ENCODE peak calls at places on chromosomes 16 and 17, in seven cellular contexts. R is left lung, V is uterus, G is endothelial cell of umbilical vein, M is lower lobe of right lung, X is K562, Z is neural progenitor cell. N is an unnamed sample.
A peak's percentile ranks its signal among the peaks of the same experiment; 100 is the strongest.

GRCh38 chr16:59697746-59698145 is 963.6 kb upstream of the GOT2 start:
- DNase-seq in R (no peak), V (no peak), G (no peak), M (no peak), X (no peak), Z (no peak), N (no peak)

GRCh38 chr17:17073006-17073626 is 30.9 kb downstream of the MPRIP start:
- DNase-seq in R (no peak), V (peak; percentile 11), G (no peak), M (no peak), X (no peak), Z (no peak), N (no peak)

GRCh38 chr17:81200695-81201580 is 21.8 kb downstream of the CEP131 start:
- DNase-seq in R (no peak), V (no peak), G (peak; percentile 76), M (peak; percentile 63), X (peak; percentile 82), Z (peak; percentile 62), N (peak; percentile 78)

GRCh38 chr17:78250891-78251772 is 19.7 kb downstream of the TMEM235 start:
- DNase-seq in R (peak; percentile 99), V (peak; percentile 83), G (peak; percentile 78), M (peak; percentile 92), X (peak; percentile 93), Z (peak; percentile 95), N (peak; percentile 91)

GRCh38 chr16:81473969-81474959 is 29.7 kb downstream of the CMIP start:
- DNase-seq in R (no peak), V (no peak), G (no peak), M (no peak), X (no peak), Z (no peak), N (no peak)

GRCh38 chr17:44075598-44076293 is 5.2 kb downstream of the G6PC3 start:
- DNase-seq in R (no peak), V (no peak), G (no peak), M (peak; percentile 41), X (no peak), Z (no peak), N (no peak)

GRCh38 chr16:66979011-66979717 is 9.2 kb upstream of the CES4A start:
- DNase-seq in R (no peak), V (peak; percentile 31), G (no peak), M (peak; percentile 76), X (peak; percentile 37), Z (no peak), N (peak; percentile 74)

GRCh38 chr16:56102159-56102798 is 89.0 kb upstream of the GNAO1 start:
- DNase-seq in R (no peak), V (peak; percentile 44), G (no peak), M (no peak), X (no peak), Z (peak; percentile 26), N (peak; percentile 57)

GRCh38 chr17:57636985-57637667 is 108.0 kb downstream of the CCDC182 start:
- DNase-seq in R (no peak), V (no peak), G (no peak), M (no peak), X (no peak), Z (no peak), N (no peak)

GRCh38 chr17:49005140-49005539 is 8.0 kb downstream of the IGF2BP1 start:
- DNase-seq in R (no peak), V (no peak), G (no peak), M (no peak), X (no peak), Z (no peak), N (no peak)

GRCh38 chr17:49914664-49915063 is 54.3 kb upstream of the DLX4 start:
- DNase-seq in R (no peak), V (no peak), G (no peak), M (no peak), X (no peak), Z (no peak), N (no peak)

GRCh38 chr16:63596716-63597115 is 1525.1 kb downstream of the CDH11 start:
- DNase-seq in R (no peak), V (no peak), G (no peak), M (no peak), X (no peak), Z (no peak), N (no peak)

GRCh38 chr16:3861808-3862451 is 18.6 kb downstream of the CREBBP start:
- DNase-seq in R (peak; percentile 85), V (no peak), G (peak; percentile 64), M (no peak), X (peak; percentile 78), Z (peak; percentile 51), N (peak; percentile 71)

GRCh38 chr17:37358098-37358829 is 17.5 kb upstream of the C17orf78 start:
- DNase-seq in R (peak; percentile 75), V (peak; percentile 47), G (peak; percentile 78), M (peak; percentile 61), X (peak; percentile 80), Z (peak; percentile 95), N (peak; percentile 56)

GRCh38 chr16:2507052-2507678 is 6.6 kb upstream of the ATP6V0C start:
- DNase-seq in R (peak; percentile 87), V (no peak), G (no peak), M (peak; percentile 80), X (no peak), Z (no peak), N (no peak)

GRCh38 chr16:47079883-47080282 is 63.9 kb downstream of the NETO2 start:
- DNase-seq in R (no peak), V (no peak), G (no peak), M (no peak), X (no peak), Z (peak; percentile 47), N (no peak)

GRCh38 chr17:5380491-5381135 is 38.8 kb downstream of the NUP88 start:
- DNase-seq in R (no peak), V (no peak), G (no peak), M (no peak), X (peak; percentile 7), Z (no peak), N (peak; percentile 6)
- H3K4me3 ChIP-seq in R (no peak overlapping the region), V (no peak overlapping the region), G (no peak overlapping the region), M (no peak overlapping the region), X (no peak overlapping the region), Z (no peak overlapping the region), N (no peak overlapping the region)

GRCh38 chr16:13039526-13039925 is 138.1 kb downstream of the SHISA9 start:
- DNase-seq in R (no peak), V (no peak), G (no peak), M (no peak), X (no peak), Z (no peak), N (no peak)

GRCh38 chr16:13041646-13042045 is 140.2 kb downstream of the SHISA9 start:
- DNase-seq in R (no peak), V (no peak), G (no peak), M (no peak), X (no peak), Z (no peak), N (no peak)

GRCh38 chr16:13041180-13041579 is 139.8 kb downstream of the SHISA9 start:
- DNase-seq in R (no peak), V (no peak), G (no peak), M (no peak), X (no peak), Z (peak; percentile 63), N (no peak)

GRCh38 chr16:13036600-13036999 is 135.2 kb downstream of the SHISA9 start:
- DNase-seq in R (no peak), V (no peak), G (peak; percentile 13), M (no peak), X (peak; percentile 55), Z (peak; percentile 90), N (peak; percentile 34)

GRCh38 chr16:13038591-13038990 is 137.2 kb downstream of the SHISA9 start:
- DNase-seq in R (no peak), V (no peak), G (no peak), M (no peak), X (no peak), Z (no peak), N (no peak)
- H3K36me3 ChIP-seq in R (no peaks in the 10 kb centered on the region), V (no peaks in the 10 kb centered on the region), G (no peaks in the 10 kb centered on the region), M (no peaks in the 10 kb centered on the region), X (no peaks in the 10 kb centered on the region), Z (no peaks in the 10 kb centered on the region), N (no peaks in the 10 kb centered on the region)

GRCh38 chr17:82753516-82753915 is 1.7 kb downstream of the TBCD start:
- DNase-seq in R (no peak), V (no peak), G (no peak), M (peak; percentile 35), X (no peak), Z (no peak), N (no peak)

GRCh38 chr17:82753201-82753464 is 1.3 kb downstream of the TBCD start:
- DNase-seq in R (no peak), V (no peak), G (no peak), M (no peak), X (peak; percentile 34), Z (no peak), N (no peak)

GRCh38 chr17:82756166-82756565 is 4.3 kb downstream of the TBCD start:
- DNase-seq in R (no peak), V (no peak), G (no peak), M (peak; percentile 12), X (no peak), Z (no peak), N (no peak)

GRCh38 chr17:82752371-82753200 is 721 bp downstream of the TBCD start:
- DNase-seq in R (peak; percentile 85), V (no peak), G (peak; percentile 40), M (peak; percentile 56), X (peak; percentile 58), Z (peak; percentile 53), N (peak; percentile 22)

DNA sequence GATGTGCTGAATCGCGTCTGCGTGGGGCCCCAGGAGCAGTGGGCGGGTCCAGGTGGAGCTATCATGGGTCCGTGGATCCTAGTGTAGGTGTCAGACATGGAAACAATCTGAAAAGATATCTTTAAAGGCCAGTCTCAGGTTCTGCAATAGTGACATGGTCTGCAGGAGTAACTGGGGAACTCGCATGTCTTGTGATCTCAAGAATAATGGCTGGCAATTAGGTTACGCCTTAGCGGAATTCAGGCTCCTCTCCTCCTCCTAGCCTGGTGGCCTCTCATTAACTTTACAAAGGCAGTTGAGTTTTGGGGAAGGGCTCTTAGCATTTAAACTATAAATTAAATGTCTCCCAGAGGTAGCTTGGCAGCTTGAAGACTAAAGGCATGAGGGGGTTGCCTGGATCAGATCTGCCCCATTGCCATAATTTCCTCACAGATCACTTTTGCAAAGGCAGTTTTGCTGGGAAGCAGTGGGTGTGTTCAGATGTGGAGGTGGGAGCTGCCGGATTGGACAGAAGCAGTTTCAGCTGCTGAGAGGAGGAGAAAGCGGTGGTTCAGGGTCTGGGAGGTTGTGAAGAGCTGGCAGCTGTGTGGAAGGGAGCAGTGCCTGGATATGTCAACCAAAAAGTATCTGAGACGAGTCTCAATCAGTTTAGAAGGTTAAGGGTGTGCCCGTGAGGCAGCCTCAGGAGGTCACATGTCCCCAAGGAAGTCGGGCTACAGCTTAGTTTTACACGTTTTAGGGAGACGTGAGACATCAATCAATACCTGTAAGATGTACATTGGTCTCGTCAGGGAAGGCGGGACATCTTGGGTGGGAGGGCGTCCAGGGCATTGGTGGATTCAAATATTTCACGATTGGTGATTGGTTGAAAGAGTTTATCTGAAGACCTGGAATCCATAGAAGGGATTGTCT is 2.7 kb downstream of the TBCD start:
- DNase-seq in R (no peak), V (no peak), G (no peak), M (peak; percentile 24), X (peak; percentile 83), Z (peak; percentile 67), N (peak; percentile 45)
- H3K4me3 ChIP-seq in R (no peak overlapping the region), V (no peak overlapping the region), G (no peak overlapping the region), M (no peak overlapping the region), X (peak overlapping the region; percentile 23), Z (peak overlapping the region; percentile 23), N (no peak overlapping the region)

DNA sequence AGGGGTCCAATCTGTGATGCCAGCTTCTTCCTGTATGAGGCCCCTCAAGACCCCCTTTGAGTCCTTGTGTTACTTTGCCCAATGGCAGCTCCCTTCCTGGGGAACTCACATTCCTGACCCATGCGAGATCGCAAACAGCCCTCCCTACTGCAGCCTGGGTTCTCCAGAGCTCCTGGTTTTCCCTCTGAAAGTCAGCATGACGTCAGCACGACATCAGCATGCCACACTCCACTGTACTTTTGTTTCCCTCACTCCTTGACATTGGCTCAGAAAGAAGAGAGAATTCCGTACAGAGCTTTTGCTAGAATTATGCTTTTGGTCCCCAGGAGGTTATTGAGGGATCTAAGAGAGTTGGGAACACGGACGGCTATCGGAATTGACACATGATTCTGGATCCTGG is 168.1 kb upstream of the PIRT start:
- DNase-seq in R (no peak), V (no peak), G (no peak), M (no peak), X (no peak), Z (no peak), N (no peak)
- H3K36me3 ChIP-seq in R (no peaks in the 10 kb centered on the region), V (no peaks in the 10 kb centered on the region), G (no peaks in the 10 kb centered on the region), M (no peaks in the 10 kb centered on the region), X (no peaks in the 10 kb centered on the region), Z (no peaks in the 10 kb centered on the region), N (no peaks in the 10 kb centered on the region)

N was measured in A673.